ENCODE peak calls at places on chromosomes 2 and 18, in nine cellular contexts. O is NCI-H2171; M is D341Med; D is MCF 10A; Y is HCT116; C is T-helper 2 cell; H is NCI-H1105 treated with DMSO at 0.1 percent for 48 hours; L is astrocyte; V is activated T-helper 1 cell treated with anti-CD3 and anti-CD28 coated beads, Interleukin-2, amount 50 U/mL, for 16 hours. U is an unnamed sample.

GRCh38 chr2:95278637-95279225 is 4.5 kb downstream of the PROM2 start:
- DNase-seq in Y (no peak), V (no peak), L (no peak), H (no peak), M (no peak), D (no peak), O (no peak), C (no peak), U (no peak)

GRCh38 chr2:131148426-131148825 is 43.3 kb downstream of the PLEKHB2 start:
- DNase-seq in L (no peak), D (no peak), Y (no peak), O (peak; percentile 90), C (no peak), V (no peak), M (no peak), H (no peak), U (no peak)

GRCh38 chr2:19648583-19648982 is 253.2 kb downstream of the TTC32 start:
- DNase-seq in V (no peak), M (no peak), Y (no peak), O (no peak), H (no peak), C (no peak), D (peak; percentile 97), L (peak; percentile 76), U (no peak)

GRCh38 chr2:112175333-112175732 is 37.1 kb downstream of the FBLN7 start:
- DNase-seq in O (no peak), M (no peak), L (no peak), C (no peak), Y (no peak), V (no peak), H (no peak), D (no peak), U (no peak)

GRCh38 chr2:190837417-190837816 is 43.2 kb upstream of the GLS start:
- DNase-seq in H (peak; percentile 5), L (peak; percentile 72), V (no peak), O (no peak), Y (peak; percentile 51), C (no peak), D (no peak), M (no peak), U (no peak)

GRCh38 chr2:3301001-3301400 is 76.6 kb downstream of the EIPR1 start:
- DNase-seq in L (no peak), C (no peak), O (no peak), Y (no peak), V (no peak), D (no peak), H (no peak), M (no peak), U (no peak)

GRCh38 chr2:65022189-65022588 is 33.0 kb downstream of the SLC1A4 start:
- DNase-seq in V (no peak), Y (no peak), D (no peak), O (no peak), L (no peak), H (no peak), C (no peak), M (no peak), U (no peak)

GRCh38 chr2:124810132-124810531 is 785.0 kb downstream of the CNTNAP5 start:
- DNase-seq in H (peak; percentile 36), D (peak; percentile 72), L (no peak), Y (no peak), V (no peak), M (peak; percentile 52), O (peak; percentile 20), C (no peak), U (no peak)

GRCh38 chr18:42459873-42460272 is 504.8 kb downstream of the PIK3C3 start:
- DNase-seq in M (no peak), V (no peak), H (no peak), C (no peak), L (no peak), O (no peak), D (peak; percentile 9), Y (no peak), U (no peak)

GRCh38 chr18:22346342-22346967 is 71.3 kb downstream of the CTAGE1 start:
- DNase-seq in D (peak; percentile 68), M (no peak), L (peak; percentile 73), Y (no peak), H (no peak), C (no peak), O (no peak), V (no peak), U (no peak)

U was measured in breast epithelium.